ENCODE peak calls at places on chromosomes 7 and 10, in six cellular contexts. B is DMS153, T is fibroblast of lung, D is lower leg skin, W is cardiac muscle cell, E is adrenal gland. X is an unnamed sample.

GRCh38 chr10:34702982-34703381 is 112.1 kb downstream of the PARD3 start:
- DNase-seq in B (no peak), T (no peak), D (no peak), W (no peak), E (no peak), X (no peak)

GRCh38 chr7:69599211-69599878 is 1.1 kb downstream of the AUTS2 start:
- DNase-seq in B (peak), T (peak), D (no peak), W (no peak), E (peak), X (no peak)

GRCh38 chr10:36053271-36053670 is 411.2 kb upstream of the FZD8 start:
- DNase-seq in B (no peak), T (no peak), D (no peak), W (no peak), E (no peak), X (no peak)

GRCh38 chr7:88456490-88456889 is 149.8 kb upstream of the STEAP4 start:
- DNase-seq in B (no peak), T (no peak), D (no peak), W (no peak), E (no peak), X (no peak)

GRCh38 chr7:57375783-57376182 is 74.2 kb upstream of the ZNF716 start:
- DNase-seq in B (no peak), T (no peak), D (no peak), W (no peak), E (peak), X (no peak)

GRCh38 chr7:16739863-16740622 is 13.5 kb upstream of the TSPAN13 start:
- DNase-seq in B (no peak), T (peak), D (no peak), W (peak), E (peak), X (no peak)

GRCh38 chr7:116236020-116236630 is 25.8 kb downstream of the TES start:
- DNase-seq in B (no peak), T (no peak), D (no peak), W (peak), E (peak), X (no peak)

GRCh38 chr10:102605712-102606111 is 38.6 kb upstream of the TRIM8 start:
- DNase-seq in B (no peak), T (peak), D (no peak), W (no peak), E (no peak), X (no peak)

GRCh38 chr10:110822708-110823291 is 48.9 kb upstream of the PDCD4 start:
- DNase-seq in B (no peak), T (no peak), D (peak), W (no peak), E (no peak), X (no peak)

GRCh38 chr7:22647451-22648257 is 79.3 kb upstream of the IL6 start:
- DNase-seq in B (no peak), T (peak), D (no peak), W (peak), E (no peak), X (no peak)

GRCh38 chr10:63331586-63331985 is 134.2 kb downstream of the JMJD1C start:
- DNase-seq in B (no peak), T (peak), D (no peak), W (peak), E (no peak), X (no peak)

GRCh38 chr7:77855371-77856083 is 57.0 kb downstream of the PHTF2 start:
- DNase-seq in B (no peak), T (peak), D (no peak), W (peak), E (no peak), X (no peak)

GRCh38 chr10:26269754-26270153 is 53.2 kb downstream of the GAD2 start:
- DNase-seq in B (peak), T (peak), D (no peak), W (peak), E (no peak), X (no peak)

GRCh38 chr10:132103116-132103910 is 37.6 kb downstream of the JAKMIP3 start:
- DNase-seq in B (no peak), T (no peak), D (peak), W (no peak), E (no peak), X (no peak)

GRCh38 chr7:129108583-129108982 is 35.9 kb upstream of the TSPAN33 start:
- DNase-seq in B (no peak), T (peak), D (no peak), W (no peak), E (no peak), X (no peak)

GRCh38 chr7:94087664-94088352 is 83.7 kb upstream of the BET1 start:
- DNase-seq in B (peak), T (peak), D (no peak), W (peak), E (peak), X (peak)

GRCh38 chr10:61765176-61766087 is 102.7 kb downstream of the CABCOCO1 start:
- DNase-seq in B (no peak), T (no peak), D (no peak), W (no peak), E (no peak), X (no peak)

GRCh38 chr10:110158051-110159005 is 49.1 kb upstream of the MXI1 start:
- DNase-seq in B (no peak), T (no peak), D (peak), W (no peak), E (no peak), X (no peak)

GRCh38 chr10:130243015-130243414 is 106.8 kb downstream of the GLRX3 start:
- DNase-seq in B (no peak), T (no peak), D (no peak), W (no peak), E (no peak), X (no peak)

GRCh38 chr7:16661924-16662323 is 15.9 kb downstream of the BZW2 start:
- DNase-seq in B (no peak), T (no peak), D (no peak), W (no peak), E (no peak), X (no peak)

GRCh38 chr7:135335628-135336139 is 102.0 kb downstream of the STRA8 start:
- DNase-seq in B (peak), T (peak), D (peak), W (peak), E (peak), X (no peak)

GRCh38 chr7:105655901-105656380 is 74.6 kb upstream of the EFCAB10 start:
- DNase-seq in B (no peak), T (no peak), D (no peak), W (no peak), E (no peak), X (no peak)

GRCh38 chr7:147578196-147578595 is 1012.4 kb upstream of the C7orf33 start:
- DNase-seq in B (no peak), T (no peak), D (no peak), W (no peak), E (no peak), X (no peak)

GRCh38 chr10:24989867-24990266 is 26.1 kb downstream of the ENKUR start:
- DNase-seq in B (no peak), T (peak), D (no peak), W (no peak), E (no peak), X (no peak)

GRCh38 chr7:98238976-98239375 is 13.1 kb downstream of the TECPR1 start:
- DNase-seq in B (no peak), T (peak), D (no peak), W (no peak), E (no peak), X (no peak)

GRCh38 chr10:100827819-100828743 is 82.7 kb downstream of the PAX2 start:
- DNase-seq in B (no peak), T (peak), D (no peak), W (no peak), E (peak), X (no peak)

GRCh38 chr7:106772655-106773108 is 92.4 kb upstream of the PIK3CG start:
- DNase-seq in B (no peak), T (peak), D (no peak), W (peak), E (no peak), X (no peak)

GRCh38 chr10:48484911-48485310 is 120.0 kb downstream of the ARHGAP22 start:
- DNase-seq in B (no peak), T (no peak), D (no peak), W (no peak), E (no peak), X (no peak)